ENCODE peak calls at places on chromosomes 13 and 19, in eight cellular contexts. One of them, this sample, is unnamed.

GRCh38 chr13:73167046-73167820 is 108.4 kb downstream of the KLF5 start:
- DNase-seq in choroid plexus epithelial cell: no peak
- DNase-seq in OCI-LY7: no peak
- DNase-seq in foreskin fibroblast: no peak
- DNase-seq in Calu3: no peak
- DNase-seq in mesothelial cell of epicardium: no peak
- DNase-seq in tibial artery: no peak
- DNase-seq in heart left ventricle: no peak
- DNase-seq in this sample: no peak

GRCh38 chr19:4639531-4640246 is 373 bp downstream of the TNFAIP8L1 start:
- DNase-seq in choroid plexus epithelial cell: no peak
- DNase-seq in OCI-LY7: no peak
- DNase-seq in foreskin fibroblast: no peak
- DNase-seq in Calu3: no peak
- DNase-seq in mesothelial cell of epicardium: no peak
- DNase-seq in tibial artery: no peak
- DNase-seq in heart left ventricle: no peak
- DNase-seq in this sample: no peak

GRCh38 chr19:4803736-4804695 is 12.5 kb downstream of the FEM1A start:
- DNase-seq in choroid plexus epithelial cell: peak; percentile 47
- DNase-seq in OCI-LY7: peak; percentile 85
- DNase-seq in foreskin fibroblast: no peak
- DNase-seq in Calu3: peak; percentile 77
- DNase-seq in mesothelial cell of epicardium: peak; percentile 61
- DNase-seq in tibial artery: no peak
- DNase-seq in heart left ventricle: peak; percentile 55
- DNase-seq in this sample: no peak

GRCh38 chr13:33150146-33150545 is 133.9 kb downstream of the KL start:
- DNase-seq in choroid plexus epithelial cell: peak; percentile 67
- DNase-seq in OCI-LY7: no peak
- DNase-seq in foreskin fibroblast: peak; percentile 42
- DNase-seq in Calu3: no peak
- DNase-seq in mesothelial cell of epicardium: no peak
- DNase-seq in tibial artery: no peak
- DNase-seq in heart left ventricle: no peak
- DNase-seq in this sample: no peak

GRCh38 chr13:113964251-113964995 is 9.5 kb downstream of the C13orf46 start:
- DNase-seq in choroid plexus epithelial cell: no peak
- DNase-seq in OCI-LY7: no peak
- DNase-seq in foreskin fibroblast: no peak
- DNase-seq in Calu3: no peak
- DNase-seq in mesothelial cell of epicardium: peak; percentile 8
- DNase-seq in tibial artery: no peak
- DNase-seq in heart left ventricle: no peak
- DNase-seq in this sample: peak; percentile 38

GRCh38 chr19:34841780-34842179 is 68.8 kb upstream of the ZNF599 start:
- DNase-seq in choroid plexus epithelial cell: no peak
- DNase-seq in OCI-LY7: no peak
- DNase-seq in foreskin fibroblast: no peak
- DNase-seq in Calu3: no peak
- DNase-seq in mesothelial cell of epicardium: no peak
- DNase-seq in tibial artery: no peak
- DNase-seq in heart left ventricle: no peak
- DNase-seq in this sample: no peak

GRCh38 chr13:21541271-21541670 is 62.7 kb downstream of the MICU2 start:
- DNase-seq in choroid plexus epithelial cell: no peak
- DNase-seq in OCI-LY7: no peak
- DNase-seq in foreskin fibroblast: no peak
- DNase-seq in Calu3: no peak
- DNase-seq in mesothelial cell of epicardium: no peak
- DNase-seq in tibial artery: no peak
- DNase-seq in heart left ventricle: no peak
- DNase-seq in this sample: no peak

GRCh38 chr19:39212377-39212742 is 8.3 kb upstream of the SYCN start:
- DNase-seq in choroid plexus epithelial cell: peak; percentile 14
- DNase-seq in OCI-LY7: peak; percentile 62
- DNase-seq in foreskin fibroblast: no peak
- DNase-seq in Calu3: peak; percentile 64
- DNase-seq in mesothelial cell of epicardium: no peak
- DNase-seq in tibial artery: no peak
- DNase-seq in heart left ventricle: no peak
- DNase-seq in this sample: no peak

GRCh38 chr13:41496420-41497234 is 39.3 kb downstream of the RGCC start:
- DNase-seq in choroid plexus epithelial cell: peak; percentile 66
- DNase-seq in OCI-LY7: no peak
- DNase-seq in foreskin fibroblast: peak; percentile 68
- DNase-seq in Calu3: no peak
- DNase-seq in mesothelial cell of epicardium: no peak
- DNase-seq in tibial artery: no peak
- DNase-seq in heart left ventricle: no peak
- DNase-seq in this sample: no peak

GRCh38 chr13:91978571-91978970 is 580.1 kb downstream of the GPC5 start:
- DNase-seq in choroid plexus epithelial cell: no peak
- DNase-seq in OCI-LY7: no peak
- DNase-seq in foreskin fibroblast: no peak
- DNase-seq in Calu3: no peak
- DNase-seq in mesothelial cell of epicardium: no peak
- DNase-seq in tibial artery: no peak
- DNase-seq in heart left ventricle: no peak
- DNase-seq in this sample: no peak

GRCh38 chr13:79987323-79987722 is 353.6 kb downstream of the SPRY2 start:
- DNase-seq in choroid plexus epithelial cell: no peak
- DNase-seq in OCI-LY7: no peak
- DNase-seq in foreskin fibroblast: peak; percentile 72
- DNase-seq in Calu3: no peak
- DNase-seq in mesothelial cell of epicardium: no peak
- DNase-seq in tibial artery: no peak
- DNase-seq in heart left ventricle: no peak
- DNase-seq in this sample: no peak

GRCh38 chr19:47155141-47155540 is 24.5 kb downstream of the SAE1 start:
- DNase-seq in choroid plexus epithelial cell: no peak
- DNase-seq in OCI-LY7: no peak
- DNase-seq in foreskin fibroblast: peak; percentile 24
- DNase-seq in Calu3: no peak
- DNase-seq in mesothelial cell of epicardium: no peak
- DNase-seq in tibial artery: no peak
- DNase-seq in heart left ventricle: peak; percentile 13
- DNase-seq in this sample: no peak

GRCh38 chr13:44860427-44860826 is 128.8 kb downstream of the NUFIP1 start:
- DNase-seq in choroid plexus epithelial cell: no peak
- DNase-seq in OCI-LY7: no peak
- DNase-seq in foreskin fibroblast: no peak
- DNase-seq in Calu3: no peak
- DNase-seq in mesothelial cell of epicardium: no peak
- DNase-seq in tibial artery: no peak
- DNase-seq in heart left ventricle: no peak
- DNase-seq in this sample: no peak

GRCh38 chr13:70856706-70857105 is 748.5 kb upstream of the KLHL1 start:
- DNase-seq in choroid plexus epithelial cell: no peak
- DNase-seq in OCI-LY7: no peak
- DNase-seq in foreskin fibroblast: no peak
- DNase-seq in Calu3: peak; percentile 4
- DNase-seq in mesothelial cell of epicardium: no peak
- DNase-seq in tibial artery: no peak
- DNase-seq in heart left ventricle: no peak
- DNase-seq in this sample: no peak

GRCh38 chr13:48214519-48215121 is 18.4 kb upstream of the ITM2B start:
- DNase-seq in choroid plexus epithelial cell: no peak
- DNase-seq in OCI-LY7: no peak
- DNase-seq in foreskin fibroblast: no peak
- DNase-seq in Calu3: no peak
- DNase-seq in mesothelial cell of epicardium: no peak
- DNase-seq in tibial artery: no peak
- DNase-seq in heart left ventricle: no peak
- DNase-seq in this sample: no peak

GRCh38 chr19:5623397-5624153 is 692 bp downstream of the SAFB start:
- DNase-seq in choroid plexus epithelial cell: peak; percentile 12
- DNase-seq in OCI-LY7: peak; percentile 13
- DNase-seq in foreskin fibroblast: no peak
- DNase-seq in Calu3: no peak
- DNase-seq in mesothelial cell of epicardium: no peak
- DNase-seq in tibial artery: no peak
- DNase-seq in heart left ventricle: no peak
- DNase-seq in this sample: no peak

GRCh38 chr19:3547767-3548282 is 8.9 kb downstream of the TEKTIP1 start:
- DNase-seq in choroid plexus epithelial cell: no peak
- DNase-seq in OCI-LY7: no peak
- DNase-seq in foreskin fibroblast: no peak
- DNase-seq in Calu3: no peak
- DNase-seq in mesothelial cell of epicardium: no peak
- DNase-seq in tibial artery: peak; percentile 61
- DNase-seq in heart left ventricle: no peak
- DNase-seq in this sample: no peak

GRCh38 chr13:46211116-46211515 is 612 bp upstream of the LRRC63 start:
- DNase-seq in choroid plexus epithelial cell: no peak
- DNase-seq in OCI-LY7: no peak
- DNase-seq in foreskin fibroblast: no peak
- DNase-seq in Calu3: no peak
- DNase-seq in mesothelial cell of epicardium: no peak
- DNase-seq in tibial artery: no peak
- DNase-seq in heart left ventricle: no peak
- DNase-seq in this sample: no peak

DNA sequence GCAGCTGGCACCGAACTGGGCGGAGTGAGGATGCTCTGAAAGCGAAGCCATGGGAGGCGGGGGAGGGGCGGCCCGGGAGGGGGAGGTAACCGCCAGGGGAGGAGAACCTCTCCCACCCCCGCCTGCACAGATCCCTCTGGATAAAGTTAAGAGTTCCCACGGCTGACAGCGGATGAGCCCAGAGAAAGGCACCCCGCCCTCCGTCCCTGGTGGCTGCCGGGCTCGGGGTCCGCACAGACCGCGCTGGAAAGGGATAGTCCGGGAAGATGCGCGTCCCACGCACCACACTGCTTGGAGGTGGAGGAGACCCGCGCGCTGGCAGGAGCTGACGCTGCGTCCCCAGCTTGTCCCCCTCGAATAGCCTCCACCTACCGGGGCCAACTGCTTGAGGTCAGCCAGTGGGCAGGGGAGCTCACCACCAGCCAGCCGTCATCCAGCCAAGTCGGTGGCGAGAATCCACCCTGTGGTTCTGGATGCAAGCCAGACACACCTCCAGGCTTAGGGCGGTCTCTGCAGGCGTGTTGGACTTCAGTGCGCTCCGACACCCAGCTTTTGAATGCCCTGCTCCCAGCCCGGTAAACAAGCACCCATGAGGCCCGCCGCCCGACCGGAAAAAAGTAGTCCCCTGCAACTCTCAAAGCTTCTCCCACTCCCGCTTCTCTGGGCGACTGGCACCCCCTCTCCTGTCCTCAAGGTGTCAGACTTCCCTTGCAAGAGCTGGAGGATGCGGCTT is at the start of gene TRPC4:
- DNase-seq in choroid plexus epithelial cell: peak; percentile 89
- DNase-seq in OCI-LY7: no peak
- DNase-seq in foreskin fibroblast: peak; percentile 40
- DNase-seq in Calu3: peak; percentile 37
- DNase-seq in mesothelial cell of epicardium: peak; percentile 35
- DNase-seq in tibial artery: peak; percentile 81
- DNase-seq in heart left ventricle: peak; percentile 20
- DNase-seq in this sample: no peak
- TF ChIP-seq CTCF in choroid plexus epithelial cell: peak; percentile 79
- TF ChIP-seq CTCF in OCI-LY7: no peak
- TF ChIP-seq CTCF in foreskin fibroblast: peak; percentile 70
- TF ChIP-seq CTCF in Calu3: no peak
- TF ChIP-seq CTCF in mesothelial cell of epicardium: peak; percentile 39
- TF ChIP-seq CTCF in tibial artery: peak; percentile 47
- TF ChIP-seq CTCF in heart left ventricle: peak; percentile 46
- TF ChIP-seq CTCF in this sample: no peak

DNA sequence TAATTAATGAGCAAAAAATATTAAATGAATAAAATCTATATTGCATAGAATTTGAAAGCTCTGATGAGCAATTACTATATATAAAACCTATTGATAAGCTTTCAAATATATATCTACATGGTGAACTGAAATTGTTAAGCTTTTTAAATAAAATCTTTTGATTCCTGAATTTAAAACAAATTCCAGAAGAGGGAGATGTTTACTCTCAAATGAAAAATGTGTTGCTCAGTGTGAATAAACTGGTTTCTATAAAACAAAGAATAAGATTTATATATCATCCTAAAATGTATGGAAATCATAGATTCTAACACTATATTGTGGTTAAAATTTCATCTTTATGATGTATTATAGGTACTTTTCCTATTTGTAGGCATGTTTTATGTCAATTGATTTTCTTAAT is 171.5 kb upstream of the SLITRK6 start:
- DNase-seq in choroid plexus epithelial cell: peak; percentile 53
- DNase-seq in OCI-LY7: no peak
- DNase-seq in foreskin fibroblast: no peak
- DNase-seq in Calu3: no peak
- DNase-seq in mesothelial cell of epicardium: no peak
- DNase-seq in tibial artery: no peak
- DNase-seq in heart left ventricle: no peak
- DNase-seq in this sample: no peak
- TF ChIP-seq CTCF in choroid plexus epithelial cell: peak; percentile 35
- TF ChIP-seq CTCF in OCI-LY7: no peak
- TF ChIP-seq CTCF in foreskin fibroblast: no peak
- TF ChIP-seq CTCF in Calu3: no peak
- TF ChIP-seq CTCF in mesothelial cell of epicardium: peak; percentile 23
- TF ChIP-seq CTCF in tibial artery: no peak
- TF ChIP-seq CTCF in heart left ventricle: no peak
- TF ChIP-seq CTCF in this sample: no peak

GRCh38 chr19:36378625-36379509 is at the start of gene ZFP14:
- DNase-seq in choroid plexus epithelial cell: peak; percentile 95
- DNase-seq in OCI-LY7: peak; percentile 94
- DNase-seq in foreskin fibroblast: peak; percentile 91
- DNase-seq in Calu3: peak; percentile 97
- DNase-seq in mesothelial cell of epicardium: peak; percentile 87
- DNase-seq in tibial artery: peak; percentile 95
- DNase-seq in heart left ventricle: peak; percentile 94
- DNase-seq in this sample: peak; percentile 90
- TF ChIP-seq CTCF in choroid plexus epithelial cell: peak; percentile 52
- TF ChIP-seq CTCF in OCI-LY7: peak; percentile 71
- TF ChIP-seq CTCF in foreskin fibroblast: no peak
- TF ChIP-seq CTCF in Calu3: no peak
- TF ChIP-seq CTCF in mesothelial cell of epicardium: no peak
- TF ChIP-seq CTCF in tibial artery: peak; percentile 10
- TF ChIP-seq CTCF in heart left ventricle: peak; percentile 18
- TF ChIP-seq CTCF in this sample: no peak

GRCh38 chr19:29662604-29663404 is 2.5 kb upstream of the PLEKHF1 start:
- DNase-seq in choroid plexus epithelial cell: peak; percentile 84
- DNase-seq in OCI-LY7: no peak
- DNase-seq in foreskin fibroblast: peak; percentile 90
- DNase-seq in Calu3: no peak
- DNase-seq in mesothelial cell of epicardium: no peak
- DNase-seq in tibial artery: peak; percentile 93
- DNase-seq in heart left ventricle: peak; percentile 68
- DNase-seq in this sample: no peak

GRCh38 chr19:29665215-29665825 is at the start of gene PLEKHF1:
- DNase-seq in choroid plexus epithelial cell: peak; percentile 70
- DNase-seq in OCI-LY7: peak; percentile 88
- DNase-seq in foreskin fibroblast: peak; percentile 80
- DNase-seq in Calu3: peak; percentile 93
- DNase-seq in mesothelial cell of epicardium: peak; percentile 72
- DNase-seq in tibial artery: peak; percentile 95
- DNase-seq in heart left ventricle: peak; percentile 93
- DNase-seq in this sample: peak; percentile 79

GRCh38 chr19:29663861-29664752 is 1.2 kb upstream of the PLEKHF1 start:
- DNase-seq in choroid plexus epithelial cell: peak; percentile 52
- DNase-seq in OCI-LY7: no peak
- DNase-seq in foreskin fibroblast: no peak
- DNase-seq in Calu3: no peak
- DNase-seq in mesothelial cell of epicardium: no peak
- DNase-seq in tibial artery: peak; percentile 69
- DNase-seq in heart left ventricle: no peak
- DNase-seq in this sample: no peak

GRCh38 chr19:29665826-29666633 is 769 bp downstream of the PLEKHF1 start:
- DNase-seq in choroid plexus epithelial cell: no peak
- DNase-seq in OCI-LY7: no peak
- DNase-seq in foreskin fibroblast: no peak
- DNase-seq in Calu3: peak; percentile 28
- DNase-seq in mesothelial cell of epicardium: no peak
- DNase-seq in tibial artery: peak; percentile 93
- DNase-seq in heart left ventricle: peak; percentile 63
- DNase-seq in this sample: no peak

GRCh38 chr19:29664753-29665214 is 477 bp upstream of the PLEKHF1 start:
- DNase-seq in choroid plexus epithelial cell: no peak
- DNase-seq in OCI-LY7: no peak
- DNase-seq in foreskin fibroblast: no peak
- DNase-seq in Calu3: no peak
- DNase-seq in mesothelial cell of epicardium: no peak
- DNase-seq in tibial artery: no peak
- DNase-seq in heart left ventricle: no peak
- DNase-seq in this sample: no peak
- TF ChIP-seq CTCF in choroid plexus epithelial cell: no peak
- TF ChIP-seq CTCF in OCI-LY7: peak; percentile 48
- TF ChIP-seq CTCF in foreskin fibroblast: no peak
- TF ChIP-seq CTCF in Calu3: no peak
- TF ChIP-seq CTCF in mesothelial cell of epicardium: no peak
- TF ChIP-seq CTCF in tibial artery: no peak
- TF ChIP-seq CTCF in heart left ventricle: peak; percentile 36
- TF ChIP-seq CTCF in this sample: no peak